ENCODE peak calls at places on chromosomes 11 and 22, in five cellular contexts. W is NCI-H748 treated with DMSO at 0.1 percent for 48 hours; L is AG04450; G is CD8-positive, alpha-beta T cell; D is fibroblast of gingiva. E is an unnamed sample.

GRCh38 chr11:117633976-117634755 is 162.8 kb downstream of the DSCAML1 start:
- DNase-seq in G (no peak), D (no peak), L (no peak), W (no peak), E (no peak)

GRCh38 chr11:118705111-118705741 is 25.8 kb upstream of the TREH start:
- DNase-seq in G (peak; percentile 44), D (peak; percentile 30), W (no peak), L (no peak), E (no peak)

GRCh38 chr11:2518112-2518982 is 73.5 kb downstream of the KCNQ1 start:
- DNase-seq in D (no peak), W (no peak), L (no peak), G (no peak), E (no peak)

GRCh38 chr11:65613091-65613928 is 711 bp downstream of the MAP3K11 start:
- DNase-seq in D (no peak), G (no peak), L (no peak), W (no peak), E (no peak)

GRCh38 chr22:35556666-35557065 is 16.0 kb downstream of the RASD2 start:
- DNase-seq in G (no peak), D (no peak), W (no peak), L (no peak), E (no peak)

GRCh38 chr11:117950320-117950719 is 21.1 kb upstream of the TMPRSS13 start:
- DNase-seq in L (no peak), D (no peak), W (no peak), G (peak; percentile 57), E (no peak)

GRCh38 chr11:7480132-7480531 is 5.2 kb upstream of the OLFML1 start:
- DNase-seq in W (no peak), D (peak; percentile 73), G (no peak), L (no peak), E (no peak)

GRCh38 chr11:122306776-122307479 is 190.9 kb upstream of the BLID start:
- DNase-seq in L (no peak), W (no peak), G (no peak), D (peak; percentile 37), E (peak; percentile 78)

GRCh38 chr22:21796863-21797262 is 61.3 kb upstream of the YPEL1 start:
- DNase-seq in W (no peak), G (no peak), D (no peak), L (no peak), E (no peak)

GRCh38 chr11:76686261-76687079 is 15.9 kb upstream of the LRRC32 start:
- DNase-seq in L (no peak), W (no peak), D (no peak), G (no peak), E (no peak)

GRCh38 chr11:11976476-11977187 is 31.8 kb downstream of the DKK3 start:
- DNase-seq in D (no peak), W (no peak), G (no peak), L (no peak), E (no peak)

GRCh38 chr11:7696424-7696823 is 9.9 kb downstream of the OVCH2 start:
- DNase-seq in G (no peak), W (no peak), D (no peak), L (no peak), E (no peak)

GRCh38 chr11:62148271-62148980 is 24.6 kb downstream of the INCENP start:
- DNase-seq in L (no peak), W (no peak), D (no peak), G (no peak), E (no peak)

GRCh38 chr11:123291201-123291869 is 96.3 kb upstream of the CLMP start:
- DNase-seq in L (no peak), W (no peak), D (no peak), G (no peak), E (no peak)

GRCh38 chr22:40703174-40703573 is 23.9 kb downstream of the MCHR1 start:
- DNase-seq in G (no peak), L (no peak), W (no peak), D (no peak), E (no peak)

GRCh38 chr11:22703561-22703960 is 37.1 kb downstream of the GAS2 start:
- DNase-seq in D (no peak), L (peak; percentile 15), W (peak; percentile 74), G (no peak), E (peak; percentile 52)

GRCh38 chr11:111871693-111872161 is 346 bp upstream of the ALG9 start:
- DNase-seq in G (no peak), L (no peak), D (no peak), W (no peak), E (peak; percentile 21)

GRCh38 chr11:113369411-113369810 is 18.2 kb upstream of the ANKK1 start:
- DNase-seq in G (no peak), L (no peak), D (no peak), W (no peak), E (no peak)

GRCh38 chr11:114330373-114330772 is 34.2 kb downstream of the NNMT start:
- DNase-seq in G (no peak), W (no peak), D (no peak), L (no peak), E (no peak)

GRCh38 chr11:35404397-35404775 is 15.0 kb downstream of the SLC1A2 start:
- DNase-seq in G (no peak), D (no peak), L (no peak), W (peak; percentile 20), E (peak; percentile 65)

GRCh38 chr22:46748948-46749681 is 11.1 kb upstream of the CERK start:
- DNase-seq in L (no peak), D (peak; percentile 54), G (peak; percentile 73), W (no peak), E (no peak)

GRCh38 chr11:86743223-86744118 is 56.9 kb upstream of the PRSS23 start:
- DNase-seq in D (peak; percentile 88), G (no peak), L (peak; percentile 91), W (no peak), E (no peak)

GRCh38 chr11:76276046-76276772 is 69.9 kb upstream of the WNT11 start:
- DNase-seq in W (no peak), L (no peak), G (no peak), D (no peak), E (no peak)

GRCh38 chr11:12921580-12922157 is 87.4 kb upstream of the RASSF10 start:
- DNase-seq in W (no peak), G (no peak), L (no peak), D (no peak), E (no peak)

GRCh38 chr22:32255726-32256125 is 579 bp upstream of the SLC5A4 start:
- DNase-seq in W (no peak), G (no peak), L (no peak), D (no peak), E (no peak)

GRCh38 chr11:118572914-118573550 is 823 bp downstream of the ARCN1 start:
- DNase-seq in G (peak; percentile 2), L (no peak), W (no peak), D (peak; percentile 39), E (no peak)

GRCh38 chr11:12237381-12237784 is 127.0 kb downstream of the MICAL2 start:
- DNase-seq in L (no peak), D (no peak), G (no peak), W (no peak), E (no peak)

GRCh38 chr11:78213526-78214330 is 25.0 kb downstream of the USP35 start:
- DNase-seq in D (no peak), G (no peak), L (no peak), W (no peak), E (no peak)

GRCh38 chr11:70627219-70627618 is 228.9 kb downstream of the CTTN start:
- DNase-seq in W (no peak), G (no peak), L (no peak), D (no peak), E (no peak)

GRCh38 chr11:13970986-13971385 is 8.5 kb downstream of the SPON1 start:
- DNase-seq in W (peak; percentile 11), L (no peak), G (no peak), D (peak; percentile 79), E (no peak)

GRCh38 chr22:50118557-50119168 is 28.9 kb downstream of the MOV10L1 start:
- DNase-seq in G (no peak), W (no peak), L (peak; percentile 90), D (peak; percentile 19), E (no peak)

GRCh38 chr22:23285734-23286133 is 105.4 kb downstream of the BCR start:
- DNase-seq in G (no peak), D (no peak), L (no peak), W (no peak), E (no peak)

GRCh38 chr11:118851970-118852369 is 31.7 kb upstream of the CXCR5 start:
- DNase-seq in G (no peak), L (no peak), W (no peak), D (no peak), E (no peak)

GRCh38 chr11:65419460-65419772 is 3.2 kb upstream of the NEAT1 start:
- DNase-seq in G (no peak), W (no peak), D (no peak), L (no peak), E (no peak)

GRCh38 chr11:1074244-1075221 is at the start of gene MUC2:
- DNase-seq in D (no peak), G (no peak), W (no peak), L (no peak), E (no peak)

GRCh38 chr11:69442012-69442806 is 39.3 kb upstream of the LINC01488 start:
- DNase-seq in L (no peak), G (no peak), W (no peak), D (no peak), E (no peak)

GRCh38 chr22:38694049-38694448 is 6.7 kb downstream of the JOSD1 start:
- DNase-seq in L (no peak), G (no peak), D (no peak), W (no peak), E (no peak)

GRCh38 chr11:119000906-119001305 is 3.0 kb downstream of the CENATAC start:
- DNase-seq in D (no peak), G (no peak), W (no peak), L (no peak), E (no peak)